ENCODE peak calls at places on chromosomes 3 and 15, in seven cellular contexts. One of them, this sample, is unnamed.

GRCh38 chr3:124584552-124585391 is 145.5 kb upstream of the UMPS start:
- DNase-seq in tibial artery: peak
- DNase-seq in AG04450: no peak
- DNase-seq in right atrium auricular region: peak
- DNase-seq in A549: peak
- DNase-seq in PC-3: peak
- DNase-seq in IMR-90: peak
- DNase-seq in this sample: no peak

GRCh38 chr15:101520395-101520794 is 30.9 kb upstream of the PCSK6 start:
- DNase-seq in tibial artery: peak
- DNase-seq in AG04450: no peak
- DNase-seq in right atrium auricular region: no peak
- DNase-seq in A549: no peak
- DNase-seq in PC-3: no peak
- DNase-seq in IMR-90: no peak
- DNase-seq in this sample: no peak

GRCh38 chr3:157408499-157409149 is 28.0 kb upstream of the PTX3 start:
- DNase-seq in tibial artery: no peak
- DNase-seq in AG04450: no peak
- DNase-seq in right atrium auricular region: no peak
- DNase-seq in A549: no peak
- DNase-seq in PC-3: peak
- DNase-seq in IMR-90: no peak
- DNase-seq in this sample: no peak

GRCh38 chr15:59746777-59747176 is 57.7 kb upstream of the BNIP2 start:
- DNase-seq in tibial artery: no peak
- DNase-seq in AG04450: no peak
- DNase-seq in right atrium auricular region: no peak
- DNase-seq in A549: no peak
- DNase-seq in PC-3: no peak
- DNase-seq in IMR-90: no peak
- DNase-seq in this sample: no peak

GRCh38 chr3:161770532-161771386 is 274.2 kb downstream of the OTOL1 start:
- DNase-seq in tibial artery: no peak
- DNase-seq in AG04450: no peak
- DNase-seq in right atrium auricular region: no peak
- DNase-seq in A549: no peak
- DNase-seq in PC-3: peak
- DNase-seq in IMR-90: no peak
- DNase-seq in this sample: no peak

GRCh38 chr3:117629505-117629904 is 919.9 kb downstream of the TUSC7 start:
- DNase-seq in tibial artery: no peak
- DNase-seq in AG04450: no peak
- DNase-seq in right atrium auricular region: no peak
- DNase-seq in A549: no peak
- DNase-seq in PC-3: no peak
- DNase-seq in IMR-90: no peak
- DNase-seq in this sample: no peak

GRCh38 chr3:42849017-42849416 is 26.7 kb downstream of the CYP8B1 start:
- DNase-seq in tibial artery: no peak
- DNase-seq in AG04450: no peak
- DNase-seq in right atrium auricular region: no peak
- DNase-seq in A549: no peak
- DNase-seq in PC-3: no peak
- DNase-seq in IMR-90: no peak
- DNase-seq in this sample: no peak

GRCh38 chr3:129231331-129232119 is 17.9 kb upstream of the COPG1 start:
- DNase-seq in tibial artery: no peak
- DNase-seq in AG04450: no peak
- DNase-seq in right atrium auricular region: no peak
- DNase-seq in A549: peak
- DNase-seq in PC-3: peak
- DNase-seq in IMR-90: peak
- DNase-seq in this sample: no peak

GRCh38 chr3:15041950-15042349 is 23.2 kb downstream of the MRPS25 start:
- DNase-seq in tibial artery: no peak
- DNase-seq in AG04450: no peak
- DNase-seq in right atrium auricular region: no peak
- DNase-seq in A549: no peak
- DNase-seq in PC-3: no peak
- DNase-seq in IMR-90: no peak
- DNase-seq in this sample: no peak

GRCh38 chr3:41362638-41363559 is 163.6 kb downstream of the CTNNB1 start:
- DNase-seq in tibial artery: no peak
- DNase-seq in AG04450: no peak
- DNase-seq in right atrium auricular region: no peak
- DNase-seq in A549: no peak
- DNase-seq in PC-3: no peak
- DNase-seq in IMR-90: no peak
- DNase-seq in this sample: no peak

GRCh38 chr3:130850044-130850797 is 43.7 kb upstream of the ATP2C1 start:
- DNase-seq in tibial artery: no peak
- DNase-seq in AG04450: no peak
- DNase-seq in right atrium auricular region: no peak
- DNase-seq in A549: peak
- DNase-seq in PC-3: peak
- DNase-seq in IMR-90: peak
- DNase-seq in this sample: no peak

GRCh38 chr15:42549052-42549491 is 434 bp downstream of the HAUS2 start:
- DNase-seq in tibial artery: no peak
- DNase-seq in AG04450: no peak
- DNase-seq in right atrium auricular region: no peak
- DNase-seq in A549: peak
- DNase-seq in PC-3: peak
- DNase-seq in IMR-90: peak
- DNase-seq in this sample: no peak

GRCh38 chr15:31340591-31340990 is 14.0 kb downstream of the KLF13 start:
- DNase-seq in tibial artery: no peak
- DNase-seq in AG04450: no peak
- DNase-seq in right atrium auricular region: no peak
- DNase-seq in A549: no peak
- DNase-seq in PC-3: no peak
- DNase-seq in IMR-90: no peak
- DNase-seq in this sample: peak

DNA sequence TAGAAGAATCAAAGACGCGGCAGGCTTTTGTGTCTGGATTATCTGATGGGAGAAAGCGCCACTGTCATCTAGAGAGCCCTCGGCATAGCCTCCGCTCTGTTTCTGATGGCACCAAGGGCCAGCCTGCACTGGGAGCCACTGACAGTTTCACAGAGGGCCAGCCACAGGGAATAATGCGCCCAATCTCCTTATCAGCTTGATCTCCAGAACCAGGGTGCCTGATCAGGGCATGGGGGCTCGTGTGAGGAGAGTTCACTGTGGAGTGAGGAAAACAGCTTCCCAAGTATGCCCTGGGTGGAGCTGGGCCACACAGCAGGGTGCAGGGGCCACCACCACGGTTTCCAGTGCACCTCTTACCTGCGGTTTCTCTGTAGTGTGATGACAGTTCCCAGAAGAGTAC is 29.8 kb upstream of the CLK3 start:
- DNase-seq in tibial artery: no peak
- DNase-seq in AG04450: no peak
- DNase-seq in right atrium auricular region: no peak
- DNase-seq in A549: no peak
- DNase-seq in PC-3: no peak
- DNase-seq in IMR-90: no peak
- DNase-seq in this sample: no peak
- H3K27ac ChIP-seq in tibial artery: no peak
- H3K27ac ChIP-seq in AG04450: no peak
- H3K27ac ChIP-seq in right atrium auricular region: no peak
- H3K27ac ChIP-seq in A549: no peak
- H3K27ac ChIP-seq in PC-3: no peak
- H3K27ac ChIP-seq in IMR-90: no peak
- H3K27ac ChIP-seq in this sample: no peak

DNA sequence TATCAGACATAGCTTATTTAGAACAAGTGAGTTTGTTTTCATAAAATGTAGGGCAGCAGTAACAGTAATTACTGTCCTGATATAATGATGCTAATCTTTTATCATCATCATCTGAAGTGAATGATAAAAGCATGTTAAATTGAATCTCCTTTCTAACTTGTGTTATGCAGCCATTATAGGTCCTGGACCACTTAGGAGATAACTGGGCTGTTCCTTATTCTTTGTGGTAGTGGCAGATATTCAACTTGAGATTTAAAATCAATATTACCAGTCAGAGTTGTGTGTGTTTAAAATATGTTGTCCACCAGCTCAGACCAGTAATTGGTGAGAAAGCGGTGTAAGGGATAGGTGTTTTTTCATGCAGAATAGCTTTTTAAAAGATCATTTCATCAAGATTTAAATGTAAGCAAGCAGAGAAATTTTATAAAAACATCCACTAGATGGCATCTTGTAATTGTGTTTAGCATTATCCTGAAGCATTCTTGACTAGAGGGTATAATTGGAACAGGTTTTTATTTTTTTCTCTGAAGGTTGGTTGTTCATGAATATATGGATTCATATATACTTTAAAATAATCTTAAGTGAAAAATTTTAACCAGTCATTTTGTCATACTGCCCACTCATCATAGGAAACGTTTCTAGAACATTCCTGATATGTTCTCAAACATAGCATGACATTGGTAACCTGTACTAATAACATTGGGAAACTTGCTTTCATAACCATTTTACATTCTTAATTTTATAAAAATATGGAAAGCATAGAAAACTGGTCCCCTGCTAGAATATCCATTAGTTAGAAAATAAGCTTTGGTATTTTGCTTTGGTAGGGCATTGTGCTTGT is 153.9 kb downstream of the BBX start:
- DNase-seq in tibial artery: no peak
- DNase-seq in AG04450: no peak
- DNase-seq in right atrium auricular region: no peak
- DNase-seq in A549: peak
- DNase-seq in PC-3: peak
- DNase-seq in IMR-90: peak
- DNase-seq in this sample: no peak
- TF ChIP-seq CTCF in tibial artery: peak
- TF ChIP-seq CTCF in AG04450: peak
- TF ChIP-seq CTCF in right atrium auricular region: peak
- TF ChIP-seq CTCF in A549: peak
- TF ChIP-seq CTCF in PC-3: peak
- TF ChIP-seq CTCF in IMR-90: peak
- TF ChIP-seq CTCF in this sample: peak

GRCh38 chr15:84817461-84818081 is 415 bp downstream of the ALPK3 start:
- DNase-seq in tibial artery: peak
- DNase-seq in AG04450: no peak
- DNase-seq in right atrium auricular region: no peak
- DNase-seq in A549: no peak
- DNase-seq in PC-3: no peak
- DNase-seq in IMR-90: no peak
- DNase-seq in this sample: no peak

GRCh38 chr15:84821501-84822021 is 4.4 kb downstream of the ALPK3 start:
- DNase-seq in tibial artery: peak
- DNase-seq in AG04450: no peak
- DNase-seq in right atrium auricular region: no peak
- DNase-seq in A549: no peak
- DNase-seq in PC-3: no peak
- DNase-seq in IMR-90: no peak
- DNase-seq in this sample: no peak

GRCh38 chr15:84818221-84819131 is 1.3 kb downstream of the ALPK3 start:
- DNase-seq in tibial artery: peak
- DNase-seq in AG04450: no peak
- DNase-seq in right atrium auricular region: peak
- DNase-seq in A549: peak
- DNase-seq in PC-3: peak
- DNase-seq in IMR-90: peak
- DNase-seq in this sample: no peak

GRCh38 chr15:84819291-84819768 is 2.2 kb downstream of the ALPK3 start:
- DNase-seq in tibial artery: peak
- DNase-seq in AG04450: no peak
- DNase-seq in right atrium auricular region: no peak
- DNase-seq in A549: peak
- DNase-seq in PC-3: no peak
- DNase-seq in IMR-90: no peak
- DNase-seq in this sample: no peak

GRCh38 chr15:84819791-84820190 is 2.6 kb downstream of the ALPK3 start:
- DNase-seq in tibial artery: peak
- DNase-seq in AG04450: no peak
- DNase-seq in right atrium auricular region: no peak
- DNase-seq in A549: no peak
- DNase-seq in PC-3: no peak
- DNase-seq in IMR-90: no peak
- DNase-seq in this sample: no peak
- H3K27ac ChIP-seq in tibial artery: peak
- H3K27ac ChIP-seq in AG04450: no peak
- H3K27ac ChIP-seq in right atrium auricular region: peak
- H3K27ac ChIP-seq in A549: peak
- H3K27ac ChIP-seq in PC-3: no peak
- H3K27ac ChIP-seq in IMR-90: no peak
- H3K27ac ChIP-seq in this sample: no peak

GRCh38 chr3:32778389-32778788 is 39.4 kb upstream of the TRIM71 start:
- DNase-seq in tibial artery: no peak
- DNase-seq in AG04450: no peak
- DNase-seq in right atrium auricular region: no peak
- DNase-seq in A549: no peak
- DNase-seq in PC-3: no peak
- DNase-seq in IMR-90: no peak
- DNase-seq in this sample: peak
- TF ChIP-seq CTCF in tibial artery: no peak
- TF ChIP-seq CTCF in AG04450: no peak
- TF ChIP-seq CTCF in right atrium auricular region: no peak
- TF ChIP-seq CTCF in A549: no peak
- TF ChIP-seq CTCF in PC-3: no peak
- TF ChIP-seq CTCF in IMR-90: no peak
- TF ChIP-seq CTCF in this sample: no peak

GRCh38 chr3:170083343-170083742 is 45.5 kb downstream of the GPR160 start:
- DNase-seq in tibial artery: no peak
- DNase-seq in AG04450: no peak
- DNase-seq in right atrium auricular region: no peak
- DNase-seq in A549: no peak
- DNase-seq in PC-3: no peak
- DNase-seq in IMR-90: no peak
- DNase-seq in this sample: no peak

GRCh38 chr3:170078620-170079281 is 41.0 kb downstream of the GPR160 start:
- DNase-seq in tibial artery: no peak
- DNase-seq in AG04450: no peak
- DNase-seq in right atrium auricular region: no peak
- DNase-seq in A549: peak
- DNase-seq in PC-3: peak
- DNase-seq in IMR-90: no peak
- DNase-seq in this sample: no peak

GRCh38 chr3:170079466-170080165 is 41.8 kb downstream of the GPR160 start:
- DNase-seq in tibial artery: no peak
- DNase-seq in AG04450: no peak
- DNase-seq in right atrium auricular region: no peak
- DNase-seq in A549: no peak
- DNase-seq in PC-3: no peak
- DNase-seq in IMR-90: peak
- DNase-seq in this sample: no peak

GRCh38 chr3:170081079-170081741 is 43.4 kb downstream of the GPR160 start:
- DNase-seq in tibial artery: no peak
- DNase-seq in AG04450: peak
- DNase-seq in right atrium auricular region: no peak
- DNase-seq in A549: no peak
- DNase-seq in PC-3: no peak
- DNase-seq in IMR-90: peak
- DNase-seq in this sample: no peak

DNA sequence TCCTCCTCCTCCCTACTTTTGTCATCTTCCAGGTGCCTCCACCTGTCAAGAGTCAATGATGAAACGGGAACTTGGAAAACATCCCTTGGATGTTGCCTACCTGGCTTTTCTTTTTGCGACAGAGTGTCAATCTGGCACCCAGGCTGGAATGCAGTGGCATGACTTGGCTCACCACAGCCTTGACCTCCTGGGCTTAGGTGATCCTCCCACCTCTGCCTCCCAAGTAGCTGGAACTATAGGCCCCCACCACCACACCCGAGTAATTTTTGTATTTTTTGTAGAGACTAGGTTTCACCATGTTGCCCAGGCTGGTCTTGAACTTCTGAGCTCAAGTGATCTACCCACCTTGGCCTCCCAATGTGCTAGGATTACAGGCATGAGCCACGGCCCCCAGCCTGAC is 42.8 kb downstream of the GPR160 start:
- DNase-seq in tibial artery: no peak
- DNase-seq in AG04450: no peak
- DNase-seq in right atrium auricular region: no peak
- DNase-seq in A549: no peak
- DNase-seq in PC-3: no peak
- DNase-seq in IMR-90: no peak
- DNase-seq in this sample: no peak
- H3K27ac ChIP-seq in tibial artery: no peak
- H3K27ac ChIP-seq in AG04450: no peak
- H3K27ac ChIP-seq in right atrium auricular region: no peak
- H3K27ac ChIP-seq in A549: no peak
- H3K27ac ChIP-seq in PC-3: no peak
- H3K27ac ChIP-seq in IMR-90: no peak
- H3K27ac ChIP-seq in this sample: no peak